ENCODE peak calls at places on chromosomes 16 and 17, in five cellular contexts. H is CD8-positive, alpha-beta memory T cell; P is pancreas; F is breast epithelium; C is stimulated activated CD8-positive, alpha-beta memory T cell treated with anti-CD3 and anti-CD28 coated beads, Interleukin-15, amount 100 ng/mL, for 1 hour. E is an unnamed sample.

GRCh38 chr17:29909604-29910003 is 20.4 kb downstream of the SSH2 start:
- DNase-seq in H (no peak), P (no peak), F (no peak), C (no peak), E (no peak)

GRCh38 chr17:50863221-50863843 is 2.8 kb downstream of the TOB1 start:
- DNase-seq in H (no peak), P (no peak), F (no peak), C (no peak), E (peak)

GRCh38 chr17:61458491-61459433 is 6.5 kb downstream of the TBX4 start:
- DNase-seq in H (no peak), P (no peak), F (no peak), C (no peak), E (no peak)

GRCh38 chr16:19330801-19331484 is 45.4 kb downstream of the CLEC19A start:
- DNase-seq in H (no peak), P (no peak), F (peak), C (no peak), E (no peak)

GRCh38 chr17:81516439-81516838 is 3.8 kb upstream of the ACTG1 start:
- DNase-seq in H (no peak), P (peak), F (no peak), C (no peak), E (no peak)

GRCh38 chr17:8835631-8836364 is 31.7 kb downstream of the PIK3R6 start:
- DNase-seq in H (no peak), P (no peak), F (no peak), C (no peak), E (no peak)

GRCh38 chr17:30443721-30444120 is 33.5 kb upstream of the GOSR1 start:
- DNase-seq in H (no peak), P (no peak), F (no peak), C (no peak), E (no peak)

GRCh38 chr16:82990155-82990554 is 363.4 kb downstream of the CDH13 start:
- DNase-seq in H (no peak), P (no peak), F (no peak), C (no peak), E (no peak)

GRCh38 chr17:64441772-64442549 is 7.0 kb upstream of the MILR1 start:
- DNase-seq in H (peak), P (no peak), F (no peak), C (no peak), E (no peak)

GRCh38 chr17:39738568-39738901 is 797 bp downstream of the GRB7 start:
- DNase-seq in H (peak), P (peak), F (peak), C (peak), E (no peak)

GRCh38 chr16:2791174-2791573 is 3.8 kb upstream of the PRSS33 start:
- DNase-seq in H (no peak), P (peak), F (no peak), C (no peak), E (no peak)

GRCh38 chr17:74646231-74646630 is 22.7 kb upstream of the CD300E start:
- DNase-seq in H (peak), P (no peak), F (no peak), C (no peak), E (no peak)

GRCh38 chr17:66309793-66310192 is 7.4 kb downstream of the PRKCA start:
- DNase-seq in H (no peak), P (no peak), F (no peak), C (no peak), E (no peak)

GRCh38 chr17:17182601-17183136 is 23.5 kb downstream of the PLD6 start:
- DNase-seq in H (peak), P (no peak), F (no peak), C (no peak), E (no peak)

E was measured in tibial nerve.